ENCODE peak calls at places on chromosome 15, in four cellular contexts. V, P, K and M are unnamed samples.

GRCh38 chr15:96270581-96271172 is 59.8 kb upstream of the NR2F2 start:
- DNase-seq in V (peak), K (no peak), P (no peak), M (no peak)

GRCh38 chr15:83379574-83379973 is 67.6 kb upstream of the SH3GL3 start:
- DNase-seq in K (no peak), V (peak), P (no peak), M (no peak)

GRCh38 chr15:24633082-24633481 is 42.5 kb upstream of the NPAP1 start:
- DNase-seq in P (no peak), V (no peak), K (no peak), M (no peak)

GRCh38 chr15:47431501-47431900 is 285.8 kb upstream of the SEMA6D start:
- DNase-seq in P (no peak), V (peak), K (no peak), M (no peak)

GRCh38 chr15:48965972-48966371 is 2.3 kb upstream of the SHC4 start:
- DNase-seq in K (peak), V (peak), P (peak), M (no peak)

GRCh38 chr15:38474155-38474757 is 20.3 kb downstream of the FAM98B start:
- DNase-seq in K (peak), P (no peak), V (peak), M (no peak)

GRCh38 chr15:33154366-33155166 is 39.9 kb downstream of the FMN1 start:
- DNase-seq in V (peak), K (peak), P (no peak), M (no peak)

GRCh38 chr15:52247032-52247431 is 48.6 kb downstream of the MYO5C start:
- DNase-seq in V (peak), P (no peak), K (no peak), M (no peak)